ENCODE peak calls at places on chromosomes 13 and 19, in nine cellular contexts. One of them, this sample, is unnamed.

GRCh38 chr19:40255619-40256166 is 29.2 kb upstream of the CCNP start:
- DNase-seq in lower leg skin: no peak
- DNase-seq in left ventricle myocardium inferior: peak
- DNase-seq in Peyer's patch: no peak
- DNase-seq in IMR-90: no peak
- DNase-seq in mucosa of descending colon: no peak
- DNase-seq in colonic mucosa: no peak
- DNase-seq in heart right ventricle: no peak
- DNase-seq in astrocyte of the cerebellum: no peak
- DNase-seq in this sample: no peak

GRCh38 chr19:13830761-13831481 is 35.7 kb downstream of the ZSWIM4 start:
- DNase-seq in left ventricle myocardium inferior: no peak
- DNase-seq in Peyer's patch: no peak
- DNase-seq in mucosa of descending colon: no peak
- DNase-seq in lower leg skin: no peak
- DNase-seq in colonic mucosa: no peak
- DNase-seq in astrocyte of the cerebellum: no peak
- DNase-seq in heart right ventricle: no peak
- DNase-seq in IMR-90: no peak
- DNase-seq in this sample: no peak

GRCh38 chr13:75222031-75222430 is 259.9 kb downstream of the TBC1D4 start:
- DNase-seq in lower leg skin: no peak
- DNase-seq in heart right ventricle: no peak
- DNase-seq in astrocyte of the cerebellum: peak
- DNase-seq in IMR-90: peak
- DNase-seq in colonic mucosa: no peak
- DNase-seq in Peyer's patch: no peak
- DNase-seq in left ventricle myocardium inferior: no peak
- DNase-seq in mucosa of descending colon: no peak
- DNase-seq in this sample: peak

GRCh38 chr19:40070058-40070457 is 14.0 kb upstream of the ZNF780B start:
- DNase-seq in mucosa of descending colon: no peak
- DNase-seq in Peyer's patch: no peak
- DNase-seq in lower leg skin: no peak
- DNase-seq in colonic mucosa: no peak
- DNase-seq in heart right ventricle: no peak
- DNase-seq in left ventricle myocardium inferior: no peak
- DNase-seq in IMR-90: no peak
- DNase-seq in astrocyte of the cerebellum: no peak
- DNase-seq in this sample: no peak

GRCh38 chr13:69600811-69601210 is 506.8 kb upstream of the ATXN8OS start:
- DNase-seq in heart right ventricle: no peak
- DNase-seq in left ventricle myocardium inferior: no peak
- DNase-seq in colonic mucosa: no peak
- DNase-seq in IMR-90: no peak
- DNase-seq in astrocyte of the cerebellum: no peak
- DNase-seq in Peyer's patch: no peak
- DNase-seq in lower leg skin: no peak
- DNase-seq in mucosa of descending colon: no peak
- DNase-seq in this sample: no peak

GRCh38 chr13:25466880-25467279 is 95.1 kb downstream of the ATP8A2 start:
- DNase-seq in colonic mucosa: no peak
- DNase-seq in IMR-90: no peak
- DNase-seq in Peyer's patch: no peak
- DNase-seq in astrocyte of the cerebellum: no peak
- DNase-seq in mucosa of descending colon: no peak
- DNase-seq in heart right ventricle: no peak
- DNase-seq in left ventricle myocardium inferior: no peak
- DNase-seq in lower leg skin: no peak
- DNase-seq in this sample: no peak

GRCh38 chr19:27671876-27672275 is 1541.1 kb downstream of the UQCRFS1 start:
- DNase-seq in lower leg skin: no peak
- DNase-seq in mucosa of descending colon: no peak
- DNase-seq in astrocyte of the cerebellum: no peak
- DNase-seq in IMR-90: no peak
- DNase-seq in heart right ventricle: no peak
- DNase-seq in Peyer's patch: no peak
- DNase-seq in left ventricle myocardium inferior: no peak
- DNase-seq in colonic mucosa: peak
- DNase-seq in this sample: no peak

GRCh38 chr19:17454579-17454978 is 6.1 kb upstream of the TMEM221 start:
- DNase-seq in astrocyte of the cerebellum: no peak
- DNase-seq in IMR-90: no peak
- DNase-seq in heart right ventricle: no peak
- DNase-seq in left ventricle myocardium inferior: no peak
- DNase-seq in lower leg skin: no peak
- DNase-seq in Peyer's patch: no peak
- DNase-seq in mucosa of descending colon: no peak
- DNase-seq in colonic mucosa: no peak
- DNase-seq in this sample: no peak

GRCh38 chr13:44271031-44271433 is 102.6 kb upstream of the SERP2 start:
- DNase-seq in lower leg skin: peak
- DNase-seq in left ventricle myocardium inferior: no peak
- DNase-seq in astrocyte of the cerebellum: no peak
- DNase-seq in mucosa of descending colon: no peak
- DNase-seq in heart right ventricle: no peak
- DNase-seq in colonic mucosa: no peak
- DNase-seq in Peyer's patch: no peak
- DNase-seq in IMR-90: peak
- DNase-seq in this sample: peak

GRCh38 chr13:32309812-32310706 is 5.1 kb downstream of the ZAR1L start:
- DNase-seq in colonic mucosa: peak
- DNase-seq in heart right ventricle: peak
- DNase-seq in astrocyte of the cerebellum: peak
- DNase-seq in lower leg skin: no peak
- DNase-seq in left ventricle myocardium inferior: no peak
- DNase-seq in Peyer's patch: no peak
- DNase-seq in mucosa of descending colon: peak
- DNase-seq in IMR-90: peak
- DNase-seq in this sample: peak

DNA sequence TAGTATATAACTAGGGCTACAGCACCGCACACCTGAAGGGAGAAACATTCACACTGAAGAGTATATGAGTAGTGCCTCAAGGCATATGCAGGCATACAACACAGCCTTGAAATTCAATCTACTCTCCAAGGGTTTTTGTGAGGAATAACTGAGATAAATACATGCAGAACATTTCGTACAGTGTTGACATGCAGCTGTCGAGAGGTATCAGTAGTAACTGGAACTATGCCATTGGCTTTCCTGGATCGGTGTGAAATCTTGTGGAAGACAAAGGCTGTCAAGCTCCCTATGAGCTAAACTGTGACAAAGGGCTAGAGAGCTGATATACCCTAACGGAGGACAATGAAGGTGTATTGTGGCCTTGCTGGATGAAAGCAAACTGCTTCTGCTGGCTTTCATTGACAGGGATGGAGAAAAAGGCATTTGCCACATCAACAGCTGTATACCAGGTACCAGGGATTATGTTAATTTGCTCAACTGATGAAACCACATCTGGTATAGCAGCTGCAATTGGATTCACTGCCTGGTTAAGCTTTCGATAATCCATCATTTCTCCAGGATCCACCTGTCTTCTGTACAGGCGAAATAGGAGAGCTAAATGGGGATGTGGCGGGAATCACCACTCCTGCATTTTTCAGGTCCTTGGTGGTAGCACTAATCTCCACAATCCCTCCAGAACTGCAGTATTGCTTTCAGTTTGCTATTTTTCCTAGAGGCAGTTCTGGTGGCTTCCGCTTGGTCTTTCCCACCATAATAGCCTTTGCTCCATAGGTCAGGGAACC is 16.2 kb downstream of the MTRF1 start:
- DNase-seq in Peyer's patch: no peak
- DNase-seq in left ventricle myocardium inferior: no peak
- DNase-seq in colonic mucosa: no peak
- DNase-seq in lower leg skin: no peak
- DNase-seq in heart right ventricle: no peak
- DNase-seq in IMR-90: no peak
- DNase-seq in mucosa of descending colon: no peak
- DNase-seq in astrocyte of the cerebellum: no peak
- DNase-seq in this sample: no peak
- H3K4me3 ChIP-seq in Peyer's patch: no peak
- H3K4me3 ChIP-seq in left ventricle myocardium inferior: no peak
- H3K4me3 ChIP-seq in colonic mucosa: no peak
- H3K4me3 ChIP-seq in lower leg skin: no peak
- H3K4me3 ChIP-seq in heart right ventricle: no peak
- H3K4me3 ChIP-seq in IMR-90: no peak
- H3K4me3 ChIP-seq in mucosa of descending colon: no peak
- H3K4me3 ChIP-seq in astrocyte of the cerebellum: no peak
- H3K4me3 ChIP-seq in this sample: no peak

DNA sequence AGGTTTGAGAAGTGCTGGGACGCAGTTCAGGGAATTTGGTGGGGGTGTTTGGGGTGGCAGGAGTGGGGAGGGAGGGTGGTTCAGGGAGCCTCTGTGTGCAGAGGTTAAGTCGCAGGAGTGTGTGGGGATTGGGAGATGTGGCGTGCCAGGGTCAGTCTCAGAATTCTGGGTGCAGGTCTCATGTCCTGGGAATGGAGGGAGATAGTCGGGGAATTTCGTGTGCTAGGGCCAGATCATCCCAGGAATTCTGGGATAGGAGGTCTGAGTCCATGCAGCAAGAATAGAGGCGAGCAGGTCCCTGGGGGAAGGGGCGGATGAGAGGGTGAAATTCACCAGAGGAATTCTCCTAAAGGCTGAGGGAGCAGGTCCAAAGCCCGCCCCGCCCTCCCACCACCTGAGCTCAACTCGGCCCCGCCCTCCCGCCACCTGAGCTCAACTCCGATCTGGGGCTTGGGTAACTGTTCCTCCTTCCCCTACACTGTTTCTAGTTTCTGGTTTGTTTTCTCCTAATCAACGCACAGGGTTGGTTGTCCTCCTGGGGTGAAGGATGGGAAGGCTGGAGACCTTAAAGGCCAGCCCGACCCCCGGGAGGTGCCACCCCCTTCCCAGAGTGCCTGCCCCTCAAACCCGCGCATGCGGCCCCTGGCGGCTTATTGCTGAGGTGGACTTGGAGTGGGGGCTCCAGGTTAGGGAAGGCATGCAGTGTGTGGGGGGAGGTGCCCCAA is 15.2 kb downstream of the KCNC3 start:
- DNase-seq in Peyer's patch: no peak
- DNase-seq in left ventricle myocardium inferior: no peak
- DNase-seq in colonic mucosa: no peak
- DNase-seq in mucosa of descending colon: no peak
- DNase-seq in astrocyte of the cerebellum: no peak
- DNase-seq in lower leg skin: no peak
- DNase-seq in heart right ventricle: no peak
- DNase-seq in IMR-90: no peak
- DNase-seq in this sample: no peak
- TF ChIP-seq CTCF in Peyer's patch: no peak
- TF ChIP-seq CTCF in left ventricle myocardium inferior: no peak
- TF ChIP-seq CTCF in colonic mucosa: no peak
- TF ChIP-seq CTCF in mucosa of descending colon: no peak
- TF ChIP-seq CTCF in astrocyte of the cerebellum: no peak
- TF ChIP-seq CTCF in lower leg skin: no peak
- TF ChIP-seq CTCF in heart right ventricle: no peak
- TF ChIP-seq CTCF in IMR-90: no peak
- TF ChIP-seq CTCF in this sample: no peak

GRCh38 chr13:30148791-30149190 is 158.6 kb downstream of the KATNAL1 start:
- DNase-seq in astrocyte of the cerebellum: no peak
- DNase-seq in Peyer's patch: no peak
- DNase-seq in IMR-90: no peak
- DNase-seq in colonic mucosa: no peak
- DNase-seq in left ventricle myocardium inferior: no peak
- DNase-seq in lower leg skin: no peak
- DNase-seq in mucosa of descending colon: no peak
- DNase-seq in heart right ventricle: no peak
- DNase-seq in this sample: no peak
- H3K4me3 ChIP-seq in astrocyte of the cerebellum: no peak
- H3K4me3 ChIP-seq in Peyer's patch: no peak
- H3K4me3 ChIP-seq in IMR-90: no peak
- H3K4me3 ChIP-seq in colonic mucosa: no peak
- H3K4me3 ChIP-seq in left ventricle myocardium inferior: no peak
- H3K4me3 ChIP-seq in lower leg skin: no peak
- H3K4me3 ChIP-seq in mucosa of descending colon: no peak
- H3K4me3 ChIP-seq in heart right ventricle: no peak
- H3K4me3 ChIP-seq in this sample: no peak

GRCh38 chr13:27713767-27714166 is 78.5 kb upstream of the GSX1 start:
- DNase-seq in heart right ventricle: no peak
- DNase-seq in colonic mucosa: no peak
- DNase-seq in astrocyte of the cerebellum: no peak
- DNase-seq in left ventricle myocardium inferior: no peak
- DNase-seq in mucosa of descending colon: no peak
- DNase-seq in lower leg skin: no peak
- DNase-seq in IMR-90: no peak
- DNase-seq in Peyer's patch: no peak
- DNase-seq in this sample: no peak

GRCh38 chr13:27709779-27710178 is 82.5 kb upstream of the GSX1 start:
- DNase-seq in astrocyte of the cerebellum: no peak
- DNase-seq in IMR-90: no peak
- DNase-seq in mucosa of descending colon: no peak
- DNase-seq in colonic mucosa: no peak
- DNase-seq in lower leg skin: no peak
- DNase-seq in Peyer's patch: no peak
- DNase-seq in heart right ventricle: no peak
- DNase-seq in left ventricle myocardium inferior: no peak
- DNase-seq in this sample: no peak

GRCh38 chr13:27708325-27708724 is 84.0 kb upstream of the GSX1 start:
- DNase-seq in colonic mucosa: no peak
- DNase-seq in heart right ventricle: peak
- DNase-seq in lower leg skin: no peak
- DNase-seq in mucosa of descending colon: no peak
- DNase-seq in astrocyte of the cerebellum: no peak
- DNase-seq in IMR-90: no peak
- DNase-seq in Peyer's patch: no peak
- DNase-seq in left ventricle myocardium inferior: peak
- DNase-seq in this sample: no peak

DNA sequence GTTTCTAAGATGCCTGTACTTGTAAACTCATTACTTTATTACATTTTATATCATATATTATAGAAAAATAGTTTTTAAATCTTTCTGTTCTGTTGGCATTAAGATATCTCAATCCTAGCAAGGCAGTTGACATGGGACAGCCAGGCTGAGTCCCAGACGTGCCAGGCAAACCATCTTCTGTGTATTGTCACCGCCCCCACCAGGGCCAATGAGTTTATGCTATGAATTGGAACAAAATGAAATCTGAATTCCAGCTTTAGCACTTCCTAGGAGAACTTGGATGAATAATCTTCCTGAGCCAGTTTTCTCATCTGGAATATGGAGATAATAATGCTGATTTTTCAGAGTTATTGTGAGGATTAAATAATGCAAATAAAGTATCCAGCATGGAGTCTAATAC is 79.9 kb upstream of the GSX1 start:
- DNase-seq in mucosa of descending colon: peak
- DNase-seq in colonic mucosa: no peak
- DNase-seq in IMR-90: no peak
- DNase-seq in Peyer's patch: peak
- DNase-seq in astrocyte of the cerebellum: no peak
- DNase-seq in heart right ventricle: peak
- DNase-seq in lower leg skin: no peak
- DNase-seq in left ventricle myocardium inferior: no peak
- DNase-seq in this sample: peak
- TF ChIP-seq CTCF in mucosa of descending colon: no peak
- TF ChIP-seq CTCF in colonic mucosa: no peak
- TF ChIP-seq CTCF in IMR-90: peak
- TF ChIP-seq CTCF in Peyer's patch: peak
- TF ChIP-seq CTCF in astrocyte of the cerebellum: no peak
- TF ChIP-seq CTCF in heart right ventricle: peak
- TF ChIP-seq CTCF in lower leg skin: no peak
- TF ChIP-seq CTCF in left ventricle myocardium inferior: peak
- TF ChIP-seq CTCF in this sample: no peak

This sample was measured in fibroblast of the aortic adventitia.